ENCODE peak calls at places on chromosomes 13 and 19, in four cellular contexts. G is HepG2, K is K562, J is H1. H is an unnamed sample.

GRCh38 chr19:43704002-43704705 is 11.7 kb upstream of the IRGC start:
- DNase-seq in G (peak), K (no peak), J (no peak), H (no peak)

GRCh38 chr19:55485439-55486011 is 537 bp downstream of the NAT14 start:
- DNase-seq in G (no peak), K (no peak), J (peak), H (no peak)

GRCh38 chr13:78806457-78806856 is 147.5 kb upstream of the OBI1 start:
- DNase-seq in G (peak), K (no peak), J (no peak), H (peak)

GRCh38 chr19:34733266-34733825 is 697 bp upstream of the ZNF181 start:
- DNase-seq in G (peak), K (peak), J (no peak), H (no peak)

GRCh38 chr19:42386974-42387707 is 3.0 kb downstream of the CNFN start:
- DNase-seq in G (peak), K (peak), J (peak), H (peak)

GRCh38 chr19:16222806-16223205 is 25.1 kb downstream of the AP1M1 start:
- DNase-seq in G (no peak), K (no peak), J (no peak), H (no peak)

GRCh38 chr13:81302677-81303076 is 961.8 kb upstream of the SPRY2 start:
- DNase-seq in G (no peak), K (no peak), J (no peak), H (no peak)

GRCh38 chr13:100491164-100491847 is 97.3 kb downstream of the GGACT start:
- DNase-seq in G (no peak), K (no peak), J (no peak), H (no peak)

GRCh38 chr13:24161980-24162517 is 1.5 kb downstream of the SPATA13 start:
- DNase-seq in G (no peak), K (no peak), J (no peak), H (no peak)

GRCh38 chr19:403221-404036 is 5.5 kb downstream of the C2CD4C start:
- DNase-seq in G (no peak), K (no peak), J (peak), H (peak)

GRCh38 chr19:17255150-17255621 is 9.4 kb downstream of the USHBP1 start:
- DNase-seq in G (peak), K (no peak), J (no peak), H (no peak)

GRCh38 chr19:17424743-17425365 is 5.0 kb downstream of the MVB12A start:
- DNase-seq in G (no peak), K (peak), J (peak), H (peak)

GRCh38 chr19:36488816-36489138 is 584 bp downstream of the ZNF566 start:
- DNase-seq in G (peak), K (peak), J (no peak), H (peak)

GRCh38 chr19:3855321-3855720 is 13.5 kb downstream of the ZFR2 start:
- DNase-seq in G (peak), K (no peak), J (no peak), H (no peak)

GRCh38 chr13:21071894-21072293 is 10.5 kb upstream of the LATS2 start:
- DNase-seq in G (no peak), K (no peak), J (no peak), H (no peak)

GRCh38 chr13:106488075-106488474 is 47.4 kb downstream of the EFNB2 start:
- DNase-seq in G (no peak), K (no peak), J (no peak), H (no peak)

GRCh38 chr19:18282021-18282787 is 782 bp upstream of the JUND start:
- DNase-seq in G (peak), K (no peak), J (no peak), H (no peak)

GRCh38 chr13:107680115-107680514 is 535.2 kb downstream of the LIG4 start:
- DNase-seq in G (no peak), K (no peak), J (no peak), H (no peak)

GRCh38 chr13:114152285-114152645 is 19.8 kb upstream of the RASA3 start:
- DNase-seq in G (no peak), K (no peak), J (no peak), H (no peak)

GRCh38 chr19:3443840-3444694 is 36.3 kb downstream of the SMIM24 start:
- DNase-seq in G (peak), K (no peak), J (peak), H (no peak)

GRCh38 chr19:48393559-48394330 is at the start of gene GRIN2D:
- DNase-seq in G (no peak), K (peak), J (peak), H (peak)

GRCh38 chr19:16258440-16258903 is 60.8 kb downstream of the AP1M1 start:
- DNase-seq in G (no peak), K (peak), J (no peak), H (no peak)

GRCh38 chr19:40191836-40192646 is 815 bp downstream of the MAP3K10 start:
- DNase-seq in G (no peak), K (peak), J (peak), H (peak)

GRCh38 chr19:5534787-5535586 is 32.8 kb downstream of the TINCR start:
- DNase-seq in G (no peak), K (peak), J (peak), H (peak)

GRCh38 chr19:5138606-5139594 is 170.0 kb downstream of the KDM4B start:
- DNase-seq in G (no peak), K (peak), J (no peak), H (no peak)

GRCh38 chr13:75550159-75550567 is 572 bp downstream of the UCHL3 start:
- DNase-seq in G (peak), K (peak), J (no peak), H (peak)

DNA sequence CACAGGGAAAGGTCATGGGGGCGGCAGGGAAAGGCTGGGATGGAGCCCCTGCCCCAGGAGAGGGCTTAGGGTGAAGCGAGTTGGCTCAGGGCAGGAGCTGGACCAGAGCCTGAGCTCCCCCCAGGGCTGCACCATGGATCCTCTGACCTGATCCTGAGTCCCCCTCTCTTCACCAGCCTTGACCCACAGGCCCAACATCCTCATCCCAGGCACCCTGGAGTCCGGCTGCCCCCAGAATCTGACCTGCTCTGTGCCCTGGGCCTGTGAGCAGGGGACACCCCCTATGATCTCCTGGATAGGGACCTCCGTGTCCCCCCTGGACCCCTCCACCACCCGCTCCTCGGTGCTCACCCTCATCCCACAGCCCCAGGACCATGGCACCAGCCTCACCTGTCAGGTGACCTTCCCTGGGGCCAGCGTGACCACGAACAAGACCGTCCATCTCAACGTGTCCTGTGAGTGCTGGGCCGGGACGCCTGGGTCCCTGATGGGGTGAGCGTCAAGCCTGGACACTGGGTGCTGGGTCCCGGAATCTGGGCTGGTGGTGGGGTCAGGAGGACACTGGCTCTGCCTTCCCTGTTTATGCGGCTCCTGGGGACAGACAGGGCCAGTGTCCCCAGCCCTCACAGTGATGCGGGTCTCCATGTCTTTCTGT is 842 bp downstream of the SIGLEC9 start:
- DNase-seq in G (no peak), K (no peak), J (no peak), H (no peak)
- TF ChIP-seq PHF8 in G (no peak), K (no peak), J (no peak), H (no peak)

GRCh38 chr13:73228546-73228945 is 169.7 kb downstream of the KLF5 start:
- DNase-seq in G (no peak), K (no peak), J (no peak), H (no peak)
- TF ChIP-seq RAD21 in G (no peak), K (no peak), J (peak), H (peak)

GRCh38 chr13:71290963-71291937 is 575.8 kb downstream of the DACH1 start:
- DNase-seq in G (peak), K (no peak), J (no peak), H (no peak)

GRCh38 chr13:71285700-71286099 is 581.3 kb downstream of the DACH1 start:
- DNase-seq in G (no peak), K (no peak), J (no peak), H (no peak)
- TF ChIP-seq PHF8 in G (no peak), K (no peak), J (no peak), H (no peak)

GRCh38 chr19:6732803-6733337 is 4.5 kb downstream of the GPR108 start:
- DNase-seq in G (no peak), K (no peak), J (no peak), H (no peak)

GRCh38 chr19:6731822-6732221 is 5.6 kb downstream of the GPR108 start:
- DNase-seq in G (no peak), K (no peak), J (no peak), H (no peak)

GRCh38 chr19:6735181-6735891 is 2.0 kb downstream of the GPR108 start:
- DNase-seq in G (no peak), K (no peak), J (no peak), H (no peak)

GRCh38 chr19:6734096-6734696 is 3.2 kb downstream of the GPR108 start:
- DNase-seq in G (no peak), K (no peak), J (no peak), H (no peak)

GRCh38 chr19:6733338-6734095 is 3.9 kb downstream of the GPR108 start:
- DNase-seq in G (no peak), K (peak), J (peak), H (no peak)
- TF ChIP-seq RAD21 in G (no peak), K (peak), J (peak), H (no peak)

DNA sequence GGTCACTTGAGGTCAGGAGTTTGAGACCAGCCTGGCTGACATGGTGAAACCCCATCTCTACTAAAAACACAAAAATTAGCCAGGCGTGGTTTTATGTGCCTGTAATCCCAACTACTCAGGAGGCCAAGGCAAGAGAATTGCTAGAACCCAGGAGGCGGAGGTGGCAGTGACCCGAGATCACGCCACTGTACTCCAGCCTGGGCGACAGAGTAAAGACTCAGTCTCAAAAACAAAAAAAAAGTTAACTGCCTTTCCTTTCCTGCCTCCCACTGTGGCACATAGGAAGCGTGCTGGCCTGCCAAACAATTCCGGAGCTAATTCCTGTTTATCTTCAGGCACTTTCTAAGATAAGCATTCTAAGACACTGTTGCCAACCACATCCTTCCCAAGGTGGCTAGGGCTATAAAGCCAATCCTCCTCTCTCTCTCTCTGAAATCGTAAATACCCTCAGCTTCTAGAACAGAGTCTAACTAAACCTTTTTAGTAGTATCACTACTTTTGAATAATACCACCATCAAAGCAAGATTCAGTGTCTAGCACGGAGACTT is 21.6 kb downstream of the SLC25A30 start:
- DNase-seq in G (no peak), K (no peak), J (no peak), H (no peak)
- TF ChIP-seq PHF8 in G (no peak), K (no peak), J (no peak), H (no peak)

GRCh38 chr19:27742041-27742440 is 1470.9 kb downstream of the UQCRFS1 start:
- DNase-seq in G (no peak), K (no peak), J (no peak), H (no peak)
- TF ChIP-seq RAD21 in G (no peak), K (no peak), J (no peak), H (no peak)

DNA sequence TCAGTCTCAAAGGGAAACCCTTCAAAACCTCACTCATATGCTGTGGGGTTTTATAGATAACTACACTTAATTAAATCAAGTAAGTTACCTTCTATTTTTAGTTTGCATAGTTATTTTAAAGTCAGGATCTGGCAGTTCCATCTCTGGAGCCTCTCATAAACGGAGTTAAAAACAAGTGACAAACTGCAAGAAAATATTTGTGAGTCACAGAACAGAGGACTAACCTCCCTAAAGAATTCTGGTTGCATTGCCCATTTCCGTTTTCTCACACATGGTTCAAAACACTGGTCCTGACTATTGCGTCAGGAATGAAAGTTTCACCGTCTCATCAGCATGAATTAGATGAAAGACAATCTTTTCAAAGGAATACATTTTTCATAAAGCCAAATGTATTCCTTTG is 10.6 kb downstream of the RXFP2 start:
- DNase-seq in G (no peak), K (no peak), J (no peak), H (no peak)
- TF ChIP-seq PHF8 in G (no peak), K (no peak), J (no peak), H (no peak)

DNA sequence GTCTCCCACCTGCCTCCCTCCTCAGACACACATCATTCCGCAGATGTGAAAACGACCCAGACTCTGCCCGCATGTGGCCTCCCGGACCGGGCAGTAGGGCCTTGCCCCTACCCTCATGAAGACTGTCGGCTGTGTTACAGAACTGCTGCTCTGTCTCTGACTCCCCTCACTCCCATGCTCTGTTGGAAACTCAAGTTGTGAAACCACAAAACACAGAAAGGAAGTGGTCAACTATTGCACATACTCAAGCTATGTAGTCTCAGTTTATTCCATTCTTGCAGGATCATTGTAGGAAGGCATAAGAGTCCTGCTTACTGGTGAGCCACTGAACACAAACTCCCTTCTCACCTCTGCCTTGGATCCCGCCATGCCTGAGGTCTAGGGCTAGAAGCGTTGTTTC is 129.6 kb downstream of the DLEU7 start:
- DNase-seq in G (no peak), K (no peak), J (no peak), H (no peak)
- TF ChIP-seq RAD21 in G (no peak), K (no peak), J (no peak), H (no peak)

DNA sequence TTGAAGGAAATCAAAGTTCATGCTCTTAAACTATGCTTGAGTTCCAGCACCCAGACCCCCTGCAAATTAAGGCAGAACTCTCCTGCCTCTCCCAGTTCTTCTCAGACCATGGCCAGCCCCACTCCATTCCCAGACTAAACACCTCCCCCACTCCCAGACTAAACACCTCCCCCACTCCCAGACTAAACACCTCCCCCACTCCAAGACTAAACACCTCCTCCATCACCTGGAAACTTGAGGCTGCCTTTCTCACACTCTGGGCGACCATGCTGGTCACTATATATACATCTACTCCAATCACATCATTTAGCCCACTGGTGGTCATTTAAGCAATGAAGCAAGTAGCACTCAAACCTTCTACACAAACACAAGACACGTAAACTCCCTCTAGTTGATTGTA is 57.2 kb downstream of the CAB39L start:
- DNase-seq in G (no peak), K (no peak), J (no peak), H (no peak)
- TF ChIP-seq PHF8 in G (no peak), K (no peak), J (no peak), H (no peak)

GRCh38 chr13:65594255-65594654 is 1635.9 kb downstream of the PCDH9 start:
- DNase-seq in G (no peak), K (no peak), J (no peak), H (no peak)
- TF ChIP-seq RAD21 in G (no peak), K (no peak), J (no peak), H (no peak)

H was measured in A549.